ENCODE peak calls at places on chromosomes 6 and 20, in nine cellular contexts. A is PC-3, J is brain microvascular endothelial cell, L is cardiac muscle cell, I is HL-60, P is AG04450, H is GM23338, G is adipocyte, F is mesenchymal stem cell. N is an unnamed sample.

GRCh38 chr6:88922775-88923548 is 40.5 kb downstream of the RNGTT start:
- DNase-seq in A (no peak), J (peak; percentile 7), L (peak; percentile 25), I (peak; percentile 20), P (no peak), H (no peak), G (peak; percentile 7), F (peak; percentile 48), N (no peak)

GRCh38 chr6:133634474-133634873 is 254.4 kb upstream of the TCF21 start:
- DNase-seq in A (no peak), J (no peak), L (no peak), I (no peak), P (no peak), H (no peak), G (no peak), F (no peak), N (no peak)

GRCh38 chr20:54510546-54511129 is 35.2 kb downstream of the DOK5 start:
- DNase-seq in A (no peak), J (no peak), L (peak; percentile 42), I (no peak), P (no peak), H (peak; percentile 66), G (peak; percentile 77), F (no peak), N (no peak)

GRCh38 chr6:117783280-117783679 is 108.0 kb downstream of the NUS1 start:
- DNase-seq in A (no peak), J (no peak), L (no peak), I (no peak), P (no peak), H (no peak), G (no peak), F (no peak), N (no peak)

GRCh38 chr6:139605350-139605749 is 230.9 kb upstream of the CITED2 start:
- DNase-seq in A (peak; percentile 58), J (peak; percentile 72), L (peak; percentile 90), I (no peak), P (peak; percentile 68), H (no peak), G (no peak), F (peak; percentile 58), N (no peak)

GRCh38 chr6:149964243-149965190 is 774 bp downstream of the ULBP1 start:
- DNase-seq in A (no peak), J (peak; percentile 43), L (peak; percentile 17), I (no peak), P (no peak), H (no peak), G (peak; percentile 34), F (peak; percentile 40), N (no peak)

GRCh38 chr20:48788486-48789072 is 39.2 kb downstream of the PREX1 start:
- DNase-seq in A (no peak), J (no peak), L (no peak), I (no peak), P (no peak), H (no peak), G (no peak), F (no peak), N (no peak)

GRCh38 chr6:139649718-139650117 is 275.3 kb upstream of the CITED2 start:
- DNase-seq in A (no peak), J (no peak), L (no peak), I (no peak), P (no peak), H (no peak), G (no peak), F (no peak), N (no peak)

GRCh38 chr20:59783020-59784010 is 150.1 kb downstream of the SYCP2 start:
- DNase-seq in A (peak; percentile 80), J (peak; percentile 42), L (peak; percentile 46), I (peak; percentile 23), P (no peak), H (peak; percentile 89), G (peak; percentile 62), F (no peak), N (peak; percentile 3)

DNA sequence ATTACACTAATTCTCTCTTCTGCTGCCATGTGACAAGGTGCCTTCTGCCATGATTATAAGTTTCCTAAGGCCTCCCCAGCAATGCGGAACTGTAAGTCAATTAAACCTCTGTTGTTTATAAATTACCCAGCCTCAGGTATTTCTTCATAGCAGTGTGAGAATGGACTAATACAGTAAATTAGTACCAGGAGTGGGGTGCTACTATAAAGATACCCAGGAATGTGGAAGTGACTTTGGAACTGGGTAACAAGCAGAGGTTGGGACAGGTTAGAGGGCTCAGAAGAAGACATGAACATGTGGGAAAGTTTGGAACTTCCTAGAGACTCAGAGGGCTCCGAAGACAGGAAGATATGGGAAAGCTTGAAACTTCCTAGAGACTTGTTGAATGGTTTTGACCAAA is 34.8 kb downstream of the MICA start:
- DNase-seq in A (no peak), J (no peak), L (no peak), I (no peak), P (no peak), H (no peak), G (no peak), F (no peak), N (no peak)
- H3K4me3 ChIP-seq in A (no peak overlapping the region), J (no peak overlapping the region), L (no peak overlapping the region), I (no peak overlapping the region), P (no peak overlapping the region), H (no peak overlapping the region), G (no peak overlapping the region), F (no peak overlapping the region), N (no peak overlapping the region)

DNA sequence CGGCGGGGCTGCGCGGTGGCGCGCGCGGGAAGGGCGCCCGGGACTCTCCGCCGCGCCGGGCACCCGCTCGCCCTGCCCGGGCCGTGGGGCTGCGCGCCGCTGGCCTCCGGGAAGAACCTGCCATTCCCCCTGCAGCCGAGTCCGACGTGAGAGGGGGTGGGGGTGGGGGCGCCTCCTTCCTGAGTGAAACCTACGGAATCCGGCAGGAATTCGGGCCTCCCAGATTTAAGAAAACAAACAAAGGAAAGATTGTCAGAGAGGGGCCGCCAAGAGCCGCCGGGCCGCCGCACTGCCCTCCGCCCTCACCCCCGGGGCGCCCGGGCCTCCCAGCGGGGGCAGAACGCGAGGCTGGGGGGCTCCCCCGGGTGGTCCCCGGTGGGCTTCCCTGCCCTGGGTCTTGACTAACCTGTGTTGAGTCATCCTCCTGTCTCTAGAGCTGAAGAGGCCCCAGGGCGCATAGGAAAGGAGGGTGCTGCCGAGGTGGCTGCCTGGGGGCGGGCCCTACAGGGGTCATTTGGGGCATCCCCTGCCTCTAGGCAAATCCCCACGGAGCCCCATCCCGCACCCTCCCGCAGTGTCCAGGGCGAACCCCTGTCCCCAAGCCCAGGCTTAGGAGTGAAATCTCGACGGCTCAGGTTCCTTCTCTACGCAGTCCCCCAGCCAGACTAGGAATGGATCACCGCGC is 42.2 kb upstream of the FOXP4 start:
- DNase-seq in A (peak; percentile 10), J (peak; percentile 14), L (peak; percentile 80), I (no peak), P (no peak), H (peak; percentile 72), G (peak; percentile 72), F (peak; percentile 42), N (no peak)
- H3K4me3 ChIP-seq in A (peak overlapping the region; percentile 71), J (peak overlapping the region; percentile 31), L (peak overlapping the region; percentile 16), I (no peak overlapping the region), P (peak overlapping the region; percentile 25), H (peak overlapping the region; percentile 54), G (peak overlapping the region; percentile 59), F (peak overlapping the region; percentile 58), N (peak overlapping the region; percentile 31)

DNA sequence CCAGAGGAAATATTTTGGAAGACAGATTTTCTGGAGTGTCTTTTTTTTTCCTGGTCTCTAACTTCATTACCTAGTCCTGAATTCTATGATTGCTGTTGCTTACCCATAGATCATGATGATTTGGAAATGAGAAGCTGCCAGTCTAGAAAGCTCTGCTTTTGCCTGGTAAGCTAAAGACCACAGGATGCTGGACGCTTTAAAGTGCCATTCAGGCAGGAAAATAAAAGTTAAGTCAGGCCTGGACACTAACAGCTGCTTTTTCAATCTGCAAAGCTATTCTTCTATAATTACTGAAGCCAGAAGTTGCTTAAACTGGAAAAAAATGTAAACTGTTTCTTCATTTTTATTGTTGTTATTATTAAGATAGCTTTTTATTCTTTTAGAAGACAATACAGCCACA is 129.8 kb upstream of the SPACA1 start:
- DNase-seq in A (no peak), J (no peak), L (no peak), I (no peak), P (no peak), H (no peak), G (no peak), F (no peak), N (no peak)
- H3K4me3 ChIP-seq in A (no peak overlapping the region), J (no peak overlapping the region), L (no peak overlapping the region), I (no peak overlapping the region), P (no peak overlapping the region), H (no peak overlapping the region), G (no peak overlapping the region), F (no peak overlapping the region), N (no peak overlapping the region)

GRCh38 chr6:144334150-144334708 is 49.1 kb downstream of the UTRN start:
- DNase-seq in A (no peak), J (no peak), L (no peak), I (no peak), P (no peak), H (no peak), G (no peak), F (no peak), N (no peak)
- H3K4me3 ChIP-seq in A (no peak overlapping the region), J (no peak overlapping the region), L (no peak overlapping the region), I (peak overlapping the region; percentile 21), P (no peak overlapping the region), H (no peak overlapping the region), G (no peak overlapping the region), F (no peak overlapping the region), N (no peak overlapping the region)

GRCh38 chr6:27754408-27754782 is 157.8 kb downstream of the OR2B2 start:
- DNase-seq in A (no peak), J (no peak), L (no peak), I (no peak), P (no peak), H (no peak), G (no peak), F (no peak), N (no peak)
- H3K4me3 ChIP-seq in A (peak overlapping the region; percentile 82), J (peak overlapping the region; percentile 91), L (peak overlapping the region; percentile 77), I (peak overlapping the region; percentile 42), P (peak overlapping the region; percentile 61), H (peak overlapping the region; percentile 90), G (peak overlapping the region; percentile 100), F (peak overlapping the region; percentile 87), N (peak overlapping the region; percentile 62)

DNA sequence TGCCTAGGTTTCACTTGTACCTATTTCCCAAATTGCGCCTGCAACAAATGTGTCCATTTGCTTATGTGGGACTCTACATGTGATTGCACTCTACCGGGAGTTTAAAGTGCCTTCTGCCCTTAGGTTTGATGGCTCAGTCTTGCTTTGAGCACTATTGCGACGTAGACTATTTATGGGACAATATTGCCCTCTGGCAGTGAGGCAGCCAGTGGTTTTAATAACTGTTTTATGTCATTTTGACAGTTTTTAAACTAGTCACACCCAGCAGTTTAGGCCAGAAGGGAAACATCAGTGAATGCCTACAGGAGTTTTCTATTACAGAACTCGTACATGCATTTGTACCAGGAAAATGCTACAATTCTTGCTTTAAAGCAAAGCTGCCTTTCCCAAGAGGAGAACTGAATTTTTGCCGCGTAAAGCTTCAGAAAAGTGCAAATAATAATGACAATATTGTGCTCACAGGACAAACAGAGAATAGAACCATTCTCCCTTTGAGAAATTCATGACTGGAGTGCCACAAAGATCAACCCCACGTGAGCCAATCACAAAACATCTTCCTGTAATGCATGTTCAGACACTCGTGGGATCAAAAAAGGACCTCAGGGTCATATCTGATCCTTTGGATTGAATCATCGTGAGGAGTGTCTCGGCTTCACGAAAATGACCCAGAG is 813.6 kb downstream of the KIF16B start:
- DNase-seq in A (peak; percentile 31), J (no peak), L (no peak), I (no peak), P (no peak), H (no peak), G (peak; percentile 88), F (peak; percentile 53), N (no peak)
- H3K4me3 ChIP-seq in A (no peak overlapping the region), J (no peak overlapping the region), L (no peak overlapping the region), I (no peak overlapping the region), P (no peak overlapping the region), H (no peak overlapping the region), G (no peak overlapping the region), F (no peak overlapping the region), N (no peak overlapping the region)

GRCh38 chr6:137216106-137216505 is 3.1 kb downstream of the IFNGR1 start:
- DNase-seq in A (no peak), J (no peak), L (no peak), I (no peak), P (no peak), H (no peak), G (peak; percentile 58), F (no peak), N (no peak)
- H3K4me3 ChIP-seq in A (peak overlapping the region; percentile 99), J (no peak overlapping the region), L (no peak overlapping the region), I (peak overlapping the region; percentile 81), P (no peak overlapping the region), H (no peak overlapping the region), G (peak overlapping the region; percentile 92), F (peak overlapping the region; percentile 84), N (no peak overlapping the region)

N was measured in retinal pigment epithelial cell.